ENCODE peak calls at places on chromosomes 7 and 10, in five cellular contexts. L is psoas muscle, X is GM13976, D is A549, F is fibroblast of mammary gland. G is an unnamed sample.

GRCh38 chr10:104824378-104825006 is 183.4 kb downstream of the SORCS3 start:
- DNase-seq in L (no peak), X (peak), D (peak), F (peak), G (peak)

GRCh38 chr7:8379264-8379663 is 54.1 kb upstream of the NXPH1 start:
- DNase-seq in L (no peak), X (no peak), D (no peak), F (no peak), G (no peak)

GRCh38 chr10:79250259-79250658 is 97.0 kb upstream of the PPIF start:
- DNase-seq in L (peak), X (no peak), D (no peak), F (no peak), G (no peak)

GRCh38 chr10:79063661-79064490 is 4.9 kb upstream of the ZMIZ1 start:
- DNase-seq in L (peak), X (no peak), D (no peak), F (no peak), G (no peak)

GRCh38 chr10:130766071-130766470 is 545.5 kb downstream of the TCERG1L start:
- DNase-seq in L (peak), X (no peak), D (no peak), F (no peak), G (no peak)

GRCh38 chr7:102042016-102042656 is 224.7 kb downstream of the CUX1 start:
- DNase-seq in L (no peak), X (no peak), D (peak), F (peak), G (peak)

GRCh38 chr10:124351481-124352220 is 67.1 kb downstream of the OAT start:
- DNase-seq in L (peak), X (no peak), D (no peak), F (no peak), G (no peak)

GRCh38 chr7:31648288-31648687 is 38.7 kb upstream of the PPP1R17 start:
- DNase-seq in L (no peak), X (no peak), D (peak), F (peak), G (peak)

GRCh38 chr10:12596055-12596576 is 246.8 kb downstream of the CAMK1D start:
- DNase-seq in L (no peak), X (no peak), D (no peak), F (no peak), G (no peak)

GRCh38 chr7:2198760-2199159 is 34.0 kb downstream of the MAD1L1 start:
- DNase-seq in L (no peak), X (no peak), D (no peak), F (no peak), G (no peak)

GRCh38 chr7:22709857-22710256 is 17.1 kb upstream of the IL6 start:
- DNase-seq in L (no peak), X (no peak), D (no peak), F (no peak), G (no peak)

GRCh38 chr7:18087687-18088078 is 60.0 kb upstream of the PRPS1L1 start:
- DNase-seq in L (no peak), X (peak), D (no peak), F (no peak), G (no peak)

GRCh38 chr10:46516660-46517416 is 39.6 kb downstream of the GPRIN2 start:
- DNase-seq in L (peak), X (no peak), D (peak), F (peak), G (peak)

GRCh38 chr10:86876748-86877147 is 80.7 kb downstream of the MMRN2 start:
- DNase-seq in L (no peak), X (no peak), D (no peak), F (peak), G (peak)

GRCh38 chr7:91424372-91424771 is 160.1 kb downstream of the FZD1 start:
- DNase-seq in L (no peak), X (no peak), D (no peak), F (no peak), G (no peak)

GRCh38 chr10:132146271-132146671 is 40.5 kb upstream of the DPYSL4 start:
- DNase-seq in L (peak), X (no peak), D (no peak), F (no peak), G (no peak)

GRCh38 chr7:10122573-10123100 is 851.0 kb upstream of the PHF14 start:
- DNase-seq in L (no peak), X (no peak), D (no peak), F (no peak), G (no peak)

GRCh38 chr7:99170065-99170729 is 26.3 kb upstream of the SMURF1 start:
- DNase-seq in L (no peak), X (no peak), D (no peak), F (no peak), G (no peak)

GRCh38 chr10:11150876-11151275 is 133.2 kb downstream of the CELF2 start:
- DNase-seq in L (no peak), X (no peak), D (no peak), F (no peak), G (no peak)

GRCh38 chr10:93576888-93577287 is 10.4 kb downstream of the FFAR4 start:
- DNase-seq in L (no peak), X (no peak), D (no peak), F (no peak), G (no peak)

GRCh38 chr7:30171753-30172447 is 37.1 kb downstream of the MTURN start:
- DNase-seq in L (no peak), X (no peak), D (peak), F (peak), G (peak)

GRCh38 chr10:30463944-30464451 is 30.0 kb downstream of the MAP3K8 start:
- DNase-seq in L (no peak), X (no peak), D (peak), F (peak), G (peak)

GRCh38 chr7:229184-229964 is 37.0 kb downstream of the FAM20C start:
- DNase-seq in L (peak), X (no peak), D (no peak), F (peak), G (no peak)

GRCh38 chr7:122014697-122015096 is 129.4 kb downstream of the AASS start:
- DNase-seq in L (no peak), X (no peak), D (no peak), F (peak), G (no peak)

GRCh38 chr7:95874129-95874528 is 101.8 kb downstream of the DYNC1I1 start:
- DNase-seq in L (no peak), X (no peak), D (no peak), F (no peak), G (no peak)

GRCh38 chr7:7178906-7179305 is 3.4 kb upstream of the C1GALT1 start:
- DNase-seq in L (no peak), X (no peak), D (peak), F (peak), G (peak)

GRCh38 chr7:138164804-138165203 is 88.5 kb downstream of the AKR1D1 start:
- DNase-seq in L (no peak), X (no peak), D (peak), F (no peak), G (peak)

GRCh38 chr7:130695840-130696239 is 9.5 kb upstream of the TSGA13 start:
- DNase-seq in L (no peak), X (peak), D (peak), F (peak), G (peak)

GRCh38 chr7:33721895-33722294 is 183.4 kb upstream of the BMPER start:
- DNase-seq in L (no peak), X (no peak), D (no peak), F (no peak), G (no peak)

GRCh38 chr7:35477609-35478008 is 217.3 kb downstream of the HERPUD2 start:
- DNase-seq in L (no peak), X (no peak), D (no peak), F (no peak), G (no peak)

GRCh38 chr10:31697271-31698168 is 231.1 kb downstream of the ARHGAP12 start:
- DNase-seq in L (peak), X (no peak), D (no peak), F (peak), G (no peak)

GRCh38 chr7:4814463-4814862 is 39.0 kb downstream of the AP5Z1 start:
- DNase-seq in L (no peak), X (no peak), D (no peak), F (no peak), G (no peak)

GRCh38 chr7:120805636-120806388 is 52.1 kb downstream of the TSPAN12 start:
- DNase-seq in L (no peak), X (peak), D (peak), F (peak), G (peak)

GRCh38 chr10:22624289-22624738 is 90.1 kb downstream of the PIP4K2A start:
- DNase-seq in L (no peak), X (no peak), D (peak), F (peak), G (peak)

GRCh38 chr7:73622909-73623797 is 1.2 kb downstream of the MLXIPL start:
- DNase-seq in L (peak), X (peak), D (no peak), F (peak), G (no peak)

GRCh38 chr10:42836771-42837468 is 54.3 kb downstream of the BMS1 start:
- DNase-seq in L (no peak), X (peak), D (peak), F (peak), G (peak)

GRCh38 chr10:75654777-75655176 is 223.4 kb downstream of the LRMDA start:
- DNase-seq in L (no peak), X (no peak), D (no peak), F (no peak), G (no peak)

GRCh38 chr10:20760450-20760849 is 136.7 kb downstream of the NEBL start:
- DNase-seq in L (no peak), X (no peak), D (no peak), F (no peak), G (no peak)
- TF ChIP-seq CTCF in L (no peak), X (no peak), D (no peak), F (no peak), G (no peak)

DNA sequence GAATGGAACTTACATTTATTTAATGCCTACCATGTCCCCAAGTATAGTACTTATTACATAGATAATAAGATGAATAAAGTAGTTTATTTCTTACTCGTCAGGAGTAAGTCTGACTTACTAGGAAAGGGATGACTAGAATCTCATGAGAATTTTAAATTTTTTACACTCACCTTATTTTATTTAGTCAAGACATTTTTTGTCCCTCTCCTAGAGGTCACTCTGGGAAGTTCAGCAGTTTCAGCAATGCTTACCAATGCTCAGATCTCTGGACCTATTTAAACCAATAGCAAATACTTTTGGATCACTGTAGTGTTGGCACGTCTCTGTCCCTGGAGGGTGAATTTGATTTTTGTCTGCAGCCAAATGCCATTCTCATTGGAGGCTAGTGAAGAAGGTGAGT is 10.7 kb upstream of the ACTA2 start:
- DNase-seq in L (no peak), X (no peak), D (no peak), F (no peak), G (no peak)
- TF ChIP-seq CTCF in L (peak), X (no peak), D (no peak), F (peak), G (no peak)

DNA sequence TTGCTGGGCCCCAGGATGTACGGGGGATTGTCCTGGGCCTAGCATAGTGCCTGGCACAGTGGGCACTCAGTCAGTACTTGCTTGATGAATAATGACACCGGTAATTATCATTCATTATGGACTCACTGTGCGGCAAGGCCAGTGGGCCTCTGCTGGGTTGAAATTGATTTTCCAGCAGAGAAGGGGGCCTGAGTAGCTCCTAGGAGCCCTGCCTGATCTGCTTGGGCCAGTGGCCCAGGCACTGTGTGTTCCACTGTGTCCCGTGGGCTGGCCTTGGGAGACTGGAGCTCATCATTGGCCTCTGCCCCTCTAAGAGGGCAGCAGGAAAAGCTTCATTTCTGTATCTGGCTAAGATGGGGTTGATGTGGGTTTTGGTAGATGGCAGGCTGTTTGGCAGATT is 1.4 kb downstream of the CHST3 start:
- DNase-seq in L (no peak), X (no peak), D (no peak), F (no peak), G (no peak)
- TF ChIP-seq CTCF in L (no peak), X (no peak), D (no peak), F (no peak), G (no peak)

DNA sequence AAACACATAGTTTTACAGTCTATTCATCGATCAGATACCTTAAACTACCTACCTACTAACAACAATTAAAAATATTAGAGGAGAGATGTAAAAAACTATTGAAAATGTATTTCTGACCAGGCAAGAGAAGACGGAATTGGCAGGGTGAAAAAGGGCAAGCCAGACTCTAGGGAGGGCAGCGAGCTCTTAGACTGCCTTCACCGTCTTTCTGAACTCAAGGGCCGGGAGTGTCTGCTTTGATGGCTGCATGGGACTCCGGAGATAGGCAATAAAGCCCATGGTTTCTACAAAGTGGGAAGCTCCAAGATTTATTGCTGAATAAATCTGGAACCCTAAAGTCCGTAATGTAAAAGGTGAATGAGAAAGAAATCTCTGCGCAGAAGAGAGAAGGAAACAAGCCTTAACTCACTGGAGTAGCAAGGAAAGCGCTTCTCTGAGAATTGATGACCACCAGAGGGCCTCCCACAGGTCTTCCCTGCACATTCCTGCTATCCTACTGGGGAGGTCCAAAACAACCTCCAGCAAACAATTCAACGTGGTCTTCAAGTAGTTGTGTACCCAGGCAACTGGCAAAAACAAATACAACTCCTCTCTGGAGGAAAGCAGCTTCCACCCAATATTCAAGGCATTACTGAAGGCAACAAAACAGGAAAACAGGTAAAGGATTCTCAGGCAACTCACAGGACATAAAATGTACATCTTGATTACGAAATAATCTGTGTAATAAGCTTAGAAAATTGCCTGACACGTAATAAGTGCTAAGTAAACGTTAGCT is 181.3 kb downstream of the SDK1 start:
- DNase-seq in L (no peak), X (no peak), D (peak), F (peak), G (peak)
- TF ChIP-seq CTCF in L (peak), X (no peak), D (peak), F (peak), G (peak)

GRCh38 chr10:14009315-14010082 is 321.2 kb downstream of the FRMD4A start:
- DNase-seq in L (no peak), X (peak), D (no peak), F (peak), G (peak)
- TF ChIP-seq CTCF in L (no peak), X (no peak), D (no peak), F (no peak), G (no peak)

DNA sequence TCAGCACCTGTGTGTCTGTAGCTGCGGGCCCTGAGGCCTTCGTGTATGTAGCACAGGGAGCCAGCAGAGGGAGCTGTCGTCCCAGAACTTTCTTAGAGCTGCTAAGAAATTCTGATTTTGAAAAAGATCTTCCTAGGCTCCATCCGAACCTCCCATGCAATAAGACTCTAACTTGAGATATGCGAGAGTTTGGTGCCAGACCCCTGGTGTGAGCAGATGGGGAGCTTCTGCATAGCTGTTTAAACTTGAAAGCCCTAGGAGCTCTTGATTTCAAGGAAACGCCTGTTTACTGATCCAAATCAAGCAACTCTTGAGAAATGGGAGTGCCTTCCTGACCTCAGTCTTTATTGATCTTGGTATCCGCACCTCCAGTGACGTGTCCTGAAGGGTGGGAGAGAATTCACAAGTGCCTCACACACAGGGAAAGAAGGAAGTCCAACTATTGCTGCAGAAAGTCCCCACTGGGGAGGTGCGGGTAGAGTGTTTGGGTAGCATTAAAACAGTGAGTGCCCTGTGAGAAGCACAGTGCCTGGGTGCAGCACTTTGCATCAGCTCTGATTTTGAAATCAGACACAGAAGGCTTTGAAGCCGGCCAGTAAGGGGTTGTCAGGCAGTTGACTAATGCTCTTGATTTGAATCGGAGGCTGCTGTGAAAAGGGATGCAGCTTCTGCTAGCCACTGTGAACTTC is 66.4 kb upstream of the STRIP2 start:
- DNase-seq in L (peak), X (peak), D (peak), F (peak), G (peak)
- TF ChIP-seq CTCF in L (peak), X (peak), D (peak), F (peak), G (peak)

GRCh38 chr10:128091636-128092210 is 34.5 kb downstream of the MKI67 start:
- DNase-seq in L (no peak), X (no peak), D (no peak), F (no peak), G (no peak)

GRCh38 chr10:128086003-128086863 is 40.0 kb downstream of the MKI67 start:
- DNase-seq in L (no peak), X (no peak), D (no peak), F (no peak), G (peak)

GRCh38 chr10:128087146-128087883 is 38.9 kb downstream of the MKI67 start:
- DNase-seq in L (no peak), X (no peak), D (no peak), F (no peak), G (peak)

GRCh38 chr10:128084991-128085390 is 41.2 kb downstream of the MKI67 start:
- DNase-seq in L (no peak), X (no peak), D (no peak), F (no peak), G (no peak)

GRCh38 chr10:128087884-128088695 is 38.1 kb downstream of the MKI67 start:
- DNase-seq in L (no peak), X (no peak), D (peak), F (no peak), G (peak)
- TF ChIP-seq CTCF in L (no peak), X (no peak), D (peak), F (no peak), G (peak)

GRCh38 chr10:77504196-77504869 is 133.3 kb downstream of the KCNMA1 start:
- DNase-seq in L (no peak), X (no peak), D (no peak), F (peak), G (peak)

GRCh38 chr10:77507313-77507712 is 130.3 kb downstream of the KCNMA1 start:
- DNase-seq in L (no peak), X (no peak), D (no peak), F (no peak), G (no peak)

GRCh38 chr10:77505431-77506334 is 131.9 kb downstream of the KCNMA1 start:
- DNase-seq in L (no peak), X (no peak), D (peak), F (peak), G (peak)

GRCh38 chr10:77506517-77506916 is 131.1 kb downstream of the KCNMA1 start:
- DNase-seq in L (no peak), X (no peak), D (no peak), F (peak), G (no peak)

GRCh38 chr10:77504870-77505257 is 132.7 kb downstream of the KCNMA1 start:
- DNase-seq in L (no peak), X (no peak), D (peak), F (peak), G (peak)
- TF ChIP-seq CTCF in L (no peak), X (no peak), D (peak), F (no peak), G (peak)

G was measured in epithelial cell of esophagus.